ENCODE peak calls at places on chromosomes 2 and 18, in ten cellular contexts. One of them, this sample, is unnamed.

GRCh38 chr2:201414099-201415023 is 36.9 kb downstream of the TRAK2 start:
- DNase-seq in NCI-H1048: no peak
- DNase-seq in cerebellar cortex: no peak
- DNase-seq in M059J: peak
- DNase-seq in substantia nigra: no peak
- DNase-seq in heart left ventricle: no peak
- DNase-seq in NCI-H524: no peak
- DNase-seq in H9: no peak
- DNase-seq in stromal cell of bone marrow: no peak
- DNase-seq in activated T-cell treated with anti-CD3 and anti-CD28 coated beads for 1 hour: no peak
- DNase-seq in this sample: no peak

GRCh38 chr18:23668731-23669130 is 6.0 kb upstream of the ANKRD29 start:
- DNase-seq in NCI-H1048: no peak
- DNase-seq in cerebellar cortex: no peak
- DNase-seq in M059J: no peak
- DNase-seq in substantia nigra: no peak
- DNase-seq in heart left ventricle: no peak
- DNase-seq in NCI-H524: no peak
- DNase-seq in H9: peak
- DNase-seq in stromal cell of bone marrow: no peak
- DNase-seq in activated T-cell treated with anti-CD3 and anti-CD28 coated beads for 1 hour: no peak
- DNase-seq in this sample: no peak

GRCh38 chr2:226799976-226800940 is 638 bp upstream of the IRS1 start:
- DNase-seq in NCI-H1048: no peak
- DNase-seq in cerebellar cortex: peak
- DNase-seq in M059J: peak
- DNase-seq in substantia nigra: peak
- DNase-seq in heart left ventricle: peak
- DNase-seq in NCI-H524: peak
- DNase-seq in H9: peak
- DNase-seq in stromal cell of bone marrow: no peak
- DNase-seq in activated T-cell treated with anti-CD3 and anti-CD28 coated beads for 1 hour: no peak
- DNase-seq in this sample: no peak

GRCh38 chr2:227482638-227483340 is 10.8 kb downstream of the AGFG1 start:
- DNase-seq in NCI-H1048: no peak
- DNase-seq in cerebellar cortex: peak
- DNase-seq in M059J: peak
- DNase-seq in substantia nigra: no peak
- DNase-seq in heart left ventricle: no peak
- DNase-seq in NCI-H524: peak
- DNase-seq in H9: no peak
- DNase-seq in stromal cell of bone marrow: peak
- DNase-seq in activated T-cell treated with anti-CD3 and anti-CD28 coated beads for 1 hour: no peak
- DNase-seq in this sample: no peak

GRCh38 chr2:239832101-239832994 is 192.8 kb downstream of the NDUFA10 start:
- DNase-seq in NCI-H1048: no peak
- DNase-seq in cerebellar cortex: no peak
- DNase-seq in M059J: no peak
- DNase-seq in substantia nigra: no peak
- DNase-seq in heart left ventricle: no peak
- DNase-seq in NCI-H524: no peak
- DNase-seq in H9: peak
- DNase-seq in stromal cell of bone marrow: no peak
- DNase-seq in activated T-cell treated with anti-CD3 and anti-CD28 coated beads for 1 hour: no peak
- DNase-seq in this sample: no peak

GRCh38 chr2:234834228-234834923 is 117.4 kb upstream of the SH3BP4 start:
- DNase-seq in NCI-H1048: no peak
- DNase-seq in cerebellar cortex: no peak
- DNase-seq in M059J: no peak
- DNase-seq in substantia nigra: no peak
- DNase-seq in heart left ventricle: no peak
- DNase-seq in NCI-H524: no peak
- DNase-seq in H9: no peak
- DNase-seq in stromal cell of bone marrow: no peak
- DNase-seq in activated T-cell treated with anti-CD3 and anti-CD28 coated beads for 1 hour: no peak
- DNase-seq in this sample: no peak

GRCh38 chr2:55080204-55080738 is 30.0 kb upstream of the RTN4 start:
- DNase-seq in NCI-H1048: no peak
- DNase-seq in cerebellar cortex: no peak
- DNase-seq in M059J: no peak
- DNase-seq in substantia nigra: no peak
- DNase-seq in heart left ventricle: no peak
- DNase-seq in NCI-H524: no peak
- DNase-seq in H9: no peak
- DNase-seq in stromal cell of bone marrow: no peak
- DNase-seq in activated T-cell treated with anti-CD3 and anti-CD28 coated beads for 1 hour: no peak
- DNase-seq in this sample: no peak

GRCh38 chr2:11642972-11643371 is 27.0 kb downstream of the NTSR2 start:
- DNase-seq in NCI-H1048: no peak
- DNase-seq in cerebellar cortex: no peak
- DNase-seq in M059J: no peak
- DNase-seq in substantia nigra: no peak
- DNase-seq in heart left ventricle: no peak
- DNase-seq in NCI-H524: no peak
- DNase-seq in H9: no peak
- DNase-seq in stromal cell of bone marrow: no peak
- DNase-seq in activated T-cell treated with anti-CD3 and anti-CD28 coated beads for 1 hour: no peak
- DNase-seq in this sample: no peak

GRCh38 chr2:36373149-36373880 is 17.7 kb downstream of the CRIM1 start:
- DNase-seq in NCI-H1048: no peak
- DNase-seq in cerebellar cortex: no peak
- DNase-seq in M059J: peak
- DNase-seq in substantia nigra: no peak
- DNase-seq in heart left ventricle: no peak
- DNase-seq in NCI-H524: no peak
- DNase-seq in H9: no peak
- DNase-seq in stromal cell of bone marrow: peak
- DNase-seq in activated T-cell treated with anti-CD3 and anti-CD28 coated beads for 1 hour: no peak
- DNase-seq in this sample: no peak

GRCh38 chr2:194486316-194486715 is 1170.7 kb upstream of the SLC39A10 start:
- DNase-seq in NCI-H1048: no peak
- DNase-seq in cerebellar cortex: peak
- DNase-seq in M059J: no peak
- DNase-seq in substantia nigra: no peak
- DNase-seq in heart left ventricle: no peak
- DNase-seq in NCI-H524: no peak
- DNase-seq in H9: no peak
- DNase-seq in stromal cell of bone marrow: no peak
- DNase-seq in activated T-cell treated with anti-CD3 and anti-CD28 coated beads for 1 hour: no peak
- DNase-seq in this sample: no peak

GRCh38 chr2:233846387-233847247 is 7.7 kb downstream of the HJURP start:
- DNase-seq in NCI-H1048: no peak
- DNase-seq in cerebellar cortex: no peak
- DNase-seq in M059J: no peak
- DNase-seq in substantia nigra: no peak
- DNase-seq in heart left ventricle: no peak
- DNase-seq in NCI-H524: no peak
- DNase-seq in H9: no peak
- DNase-seq in stromal cell of bone marrow: no peak
- DNase-seq in activated T-cell treated with anti-CD3 and anti-CD28 coated beads for 1 hour: no peak
- DNase-seq in this sample: no peak

GRCh38 chr2:66269166-66269565 is 165.8 kb upstream of the MEIS1 start:
- DNase-seq in NCI-H1048: no peak
- DNase-seq in cerebellar cortex: no peak
- DNase-seq in M059J: no peak
- DNase-seq in substantia nigra: no peak
- DNase-seq in heart left ventricle: no peak
- DNase-seq in NCI-H524: no peak
- DNase-seq in H9: no peak
- DNase-seq in stromal cell of bone marrow: no peak
- DNase-seq in activated T-cell treated with anti-CD3 and anti-CD28 coated beads for 1 hour: no peak
- DNase-seq in this sample: no peak

GRCh38 chr2:8144131-8144631 is 537.7 kb upstream of the ID2 start:
- DNase-seq in NCI-H1048: no peak
- DNase-seq in cerebellar cortex: no peak
- DNase-seq in M059J: no peak
- DNase-seq in substantia nigra: no peak
- DNase-seq in heart left ventricle: no peak
- DNase-seq in NCI-H524: no peak
- DNase-seq in H9: no peak
- DNase-seq in stromal cell of bone marrow: no peak
- DNase-seq in activated T-cell treated with anti-CD3 and anti-CD28 coated beads for 1 hour: no peak
- DNase-seq in this sample: no peak

GRCh38 chr2:121502246-121502645 is 28.4 kb upstream of the RNU4ATAC start:
- DNase-seq in NCI-H1048: no peak
- DNase-seq in cerebellar cortex: no peak
- DNase-seq in M059J: peak
- DNase-seq in substantia nigra: no peak
- DNase-seq in heart left ventricle: no peak
- DNase-seq in NCI-H524: no peak
- DNase-seq in H9: no peak
- DNase-seq in stromal cell of bone marrow: no peak
- DNase-seq in activated T-cell treated with anti-CD3 and anti-CD28 coated beads for 1 hour: no peak
- DNase-seq in this sample: no peak

GRCh38 chr18:49999128-49999527 is 185.8 kb upstream of the ACAA2 start:
- DNase-seq in NCI-H1048: no peak
- DNase-seq in cerebellar cortex: no peak
- DNase-seq in M059J: no peak
- DNase-seq in substantia nigra: no peak
- DNase-seq in heart left ventricle: no peak
- DNase-seq in NCI-H524: no peak
- DNase-seq in H9: no peak
- DNase-seq in stromal cell of bone marrow: no peak
- DNase-seq in activated T-cell treated with anti-CD3 and anti-CD28 coated beads for 1 hour: no peak
- DNase-seq in this sample: no peak

GRCh38 chr2:10142640-10142965 is 20.1 kb downstream of the RRM2 start:
- DNase-seq in NCI-H1048: no peak
- DNase-seq in cerebellar cortex: no peak
- DNase-seq in M059J: no peak
- DNase-seq in substantia nigra: no peak
- DNase-seq in heart left ventricle: no peak
- DNase-seq in NCI-H524: no peak
- DNase-seq in H9: no peak
- DNase-seq in stromal cell of bone marrow: no peak
- DNase-seq in activated T-cell treated with anti-CD3 and anti-CD28 coated beads for 1 hour: no peak
- DNase-seq in this sample: no peak

GRCh38 chr18:23114171-23114881 is 21.0 kb upstream of the CABLES1 start:
- DNase-seq in NCI-H1048: no peak
- DNase-seq in cerebellar cortex: no peak
- DNase-seq in M059J: peak
- DNase-seq in substantia nigra: no peak
- DNase-seq in heart left ventricle: no peak
- DNase-seq in NCI-H524: peak
- DNase-seq in H9: no peak
- DNase-seq in stromal cell of bone marrow: no peak
- DNase-seq in activated T-cell treated with anti-CD3 and anti-CD28 coated beads for 1 hour: no peak
- DNase-seq in this sample: no peak

GRCh38 chr18:44826418-44827259 is 146.0 kb downstream of the SETBP1 start:
- DNase-seq in NCI-H1048: no peak
- DNase-seq in cerebellar cortex: peak
- DNase-seq in M059J: peak
- DNase-seq in substantia nigra: peak
- DNase-seq in heart left ventricle: peak
- DNase-seq in NCI-H524: peak
- DNase-seq in H9: no peak
- DNase-seq in stromal cell of bone marrow: peak
- DNase-seq in activated T-cell treated with anti-CD3 and anti-CD28 coated beads for 1 hour: no peak
- DNase-seq in this sample: peak

GRCh38 chr18:5534845-5535244 is 9.0 kb downstream of the EPB41L3 start:
- DNase-seq in NCI-H1048: no peak
- DNase-seq in cerebellar cortex: no peak
- DNase-seq in M059J: peak
- DNase-seq in substantia nigra: no peak
- DNase-seq in heart left ventricle: no peak
- DNase-seq in NCI-H524: no peak
- DNase-seq in H9: no peak
- DNase-seq in stromal cell of bone marrow: no peak
- DNase-seq in activated T-cell treated with anti-CD3 and anti-CD28 coated beads for 1 hour: no peak
- DNase-seq in this sample: no peak

GRCh38 chr2:74188018-74188601 is 9.4 kb upstream of the MOB1A start:
- DNase-seq in NCI-H1048: no peak
- DNase-seq in cerebellar cortex: no peak
- DNase-seq in M059J: peak
- DNase-seq in substantia nigra: no peak
- DNase-seq in heart left ventricle: no peak
- DNase-seq in NCI-H524: no peak
- DNase-seq in H9: peak
- DNase-seq in stromal cell of bone marrow: peak
- DNase-seq in activated T-cell treated with anti-CD3 and anti-CD28 coated beads for 1 hour: no peak
- DNase-seq in this sample: no peak

GRCh38 chr18:22091341-22091740 is 78.0 kb upstream of the GATA6 start:
- DNase-seq in NCI-H1048: no peak
- DNase-seq in cerebellar cortex: no peak
- DNase-seq in M059J: no peak
- DNase-seq in substantia nigra: no peak
- DNase-seq in heart left ventricle: no peak
- DNase-seq in NCI-H524: no peak
- DNase-seq in H9: no peak
- DNase-seq in stromal cell of bone marrow: no peak
- DNase-seq in activated T-cell treated with anti-CD3 and anti-CD28 coated beads for 1 hour: no peak
- DNase-seq in this sample: no peak

GRCh38 chr2:25576596-25576995 is 96.8 kb downstream of the DTNB start:
- DNase-seq in NCI-H1048: no peak
- DNase-seq in cerebellar cortex: no peak
- DNase-seq in M059J: no peak
- DNase-seq in substantia nigra: no peak
- DNase-seq in heart left ventricle: no peak
- DNase-seq in NCI-H524: no peak
- DNase-seq in H9: no peak
- DNase-seq in stromal cell of bone marrow: no peak
- DNase-seq in activated T-cell treated with anti-CD3 and anti-CD28 coated beads for 1 hour: no peak
- DNase-seq in this sample: no peak

GRCh38 chr18:51017140-51017874 is 12.7 kb upstream of the SMAD4 start:
- DNase-seq in NCI-H1048: no peak
- DNase-seq in cerebellar cortex: no peak
- DNase-seq in M059J: peak
- DNase-seq in substantia nigra: no peak
- DNase-seq in heart left ventricle: no peak
- DNase-seq in NCI-H524: no peak
- DNase-seq in H9: peak
- DNase-seq in stromal cell of bone marrow: no peak
- DNase-seq in activated T-cell treated with anti-CD3 and anti-CD28 coated beads for 1 hour: no peak
- DNase-seq in this sample: no peak

GRCh38 chr18:22470511-22471181 is 52.9 kb upstream of the CTAGE1 start:
- DNase-seq in NCI-H1048: no peak
- DNase-seq in cerebellar cortex: no peak
- DNase-seq in M059J: peak
- DNase-seq in substantia nigra: no peak
- DNase-seq in heart left ventricle: peak
- DNase-seq in NCI-H524: no peak
- DNase-seq in H9: no peak
- DNase-seq in stromal cell of bone marrow: no peak
- DNase-seq in activated T-cell treated with anti-CD3 and anti-CD28 coated beads for 1 hour: no peak
- DNase-seq in this sample: no peak

GRCh38 chr2:207879536-207879935 is 109.8 kb upstream of the FZD5 start:
- DNase-seq in NCI-H1048: no peak
- DNase-seq in cerebellar cortex: peak
- DNase-seq in M059J: peak
- DNase-seq in substantia nigra: no peak
- DNase-seq in heart left ventricle: no peak
- DNase-seq in NCI-H524: no peak
- DNase-seq in H9: no peak
- DNase-seq in stromal cell of bone marrow: no peak
- DNase-seq in activated T-cell treated with anti-CD3 and anti-CD28 coated beads for 1 hour: no peak
- DNase-seq in this sample: peak

GRCh38 chr18:22277758-22278157 is 108.4 kb downstream of the GATA6 start:
- DNase-seq in NCI-H1048: no peak
- DNase-seq in cerebellar cortex: no peak
- DNase-seq in M059J: no peak
- DNase-seq in substantia nigra: no peak
- DNase-seq in heart left ventricle: peak
- DNase-seq in NCI-H524: no peak
- DNase-seq in H9: no peak
- DNase-seq in stromal cell of bone marrow: no peak
- DNase-seq in activated T-cell treated with anti-CD3 and anti-CD28 coated beads for 1 hour: no peak
- DNase-seq in this sample: no peak

GRCh38 chr2:185130685-185131084 is 532.4 kb downstream of the ZNF804A start:
- DNase-seq in NCI-H1048: no peak
- DNase-seq in cerebellar cortex: no peak
- DNase-seq in M059J: no peak
- DNase-seq in substantia nigra: no peak
- DNase-seq in heart left ventricle: no peak
- DNase-seq in NCI-H524: no peak
- DNase-seq in H9: no peak
- DNase-seq in stromal cell of bone marrow: no peak
- DNase-seq in activated T-cell treated with anti-CD3 and anti-CD28 coated beads for 1 hour: no peak
- DNase-seq in this sample: no peak

GRCh38 chr2:84885111-84885510 is 4.2 kb upstream of the TRABD2A start:
- DNase-seq in NCI-H1048: no peak
- DNase-seq in cerebellar cortex: no peak
- DNase-seq in M059J: no peak
- DNase-seq in substantia nigra: no peak
- DNase-seq in heart left ventricle: no peak
- DNase-seq in NCI-H524: no peak
- DNase-seq in H9: peak
- DNase-seq in stromal cell of bone marrow: no peak
- DNase-seq in activated T-cell treated with anti-CD3 and anti-CD28 coated beads for 1 hour: no peak
- DNase-seq in this sample: no peak